ENCODE peak calls at places on chromosomes 5 and 9, in six cellular contexts. N, F, G, Q, R and E are unnamed samples.
A peak's percentile ranks its signal among the peaks of the same experiment; 100 is the strongest.

GRCh38 chr9:134192311-134192950 is 28.1 kb upstream of the RNU6ATAC start:
- DNase-seq in Q (no peak), N (no peak), F (no peak), G (no peak), R (no peak), E (no peak)

GRCh38 chr9:109001275-109001676 is 12.0 kb downstream of the CTNNAL1 start:
- DNase-seq in R (no peak), N (peak; percentile 47), Q (peak; percentile 47), G (peak; percentile 62), F (no peak), E (no peak)

GRCh38 chr9:126532019-126532462 is 81.7 kb upstream of the LMX1B start:
- DNase-seq in G (no peak), F (no peak), N (no peak), Q (no peak), R (no peak), E (no peak)

GRCh38 chr9:438961-439768 is 224.5 kb downstream of the DOCK8 start:
- DNase-seq in N (no peak), F (no peak), Q (no peak), G (no peak), R (no peak), E (peak; percentile 64)

GRCh38 chr5:153520952-153521351 is 30.5 kb downstream of the GRIA1 start:
- DNase-seq in R (no peak), Q (no peak), G (no peak), N (no peak), F (no peak), E (no peak)

GRCh38 chr5:60540855-60541805 is 158.8 kb downstream of the DEPDC1B start:
- DNase-seq in Q (peak; percentile 32), N (no peak), R (no peak), G (no peak), F (peak; percentile 90), E (no peak)

GRCh38 chr5:129110742-129111141 is 16.2 kb downstream of the ISOC1 start:
- DNase-seq in F (no peak), G (no peak), R (no peak), N (no peak), Q (no peak), E (no peak)

GRCh38 chr9:749712-750111 is 91.8 kb upstream of the DMRT1 start:
- DNase-seq in F (no peak), R (no peak), N (no peak), Q (no peak), G (no peak), E (peak; percentile 99)

GRCh38 chr9:19199012-19199411 is 31.5 kb upstream of the DENND4C start:
- DNase-seq in G (no peak), R (no peak), Q (no peak), N (no peak), F (no peak), E (no peak)

GRCh38 chr5:93736284-93736683 is 5.1 kb downstream of the POU5F2 start:
- DNase-seq in N (no peak), G (no peak), F (no peak), R (no peak), Q (no peak), E (no peak)

GRCh38 chr9:16309350-16310271 is 560.9 kb downstream of the BNC2 start:
- DNase-seq in R (no peak), G (no peak), F (no peak), N (no peak), Q (no peak), E (no peak)

GRCh38 chr5:1500411-1501091 is 23.2 kb downstream of the LPCAT1 start:
- DNase-seq in N (no peak), Q (no peak), G (no peak), R (no peak), F (no peak), E (no peak)

GRCh38 chr5:151252762-151253603 is at the start of gene GM2A:
- DNase-seq in F (peak; percentile 98), N (peak; percentile 98), G (peak; percentile 100), R (peak; percentile 99), Q (peak; percentile 99), E (peak; percentile 99)

GRCh38 chr9:136739509-136739908 is 3.2 kb downstream of the LCN10 start:
- DNase-seq in N (no peak), F (no peak), G (no peak), Q (no peak), R (no peak), E (no peak)

GRCh38 chr5:173672891-173673290 is 56.4 kb upstream of the BOD1 start:
- DNase-seq in F (no peak), R (no peak), G (no peak), Q (no peak), N (no peak), E (no peak)

GRCh38 chr9:17134843-17135577 is at the start of gene CNTLN:
- DNase-seq in N (peak; percentile 90), Q (peak; percentile 67), G (peak; percentile 94), F (no peak), R (no peak), E (peak; percentile 97)

GRCh38 chr9:93207326-93207814 is 23.4 kb downstream of the WNK2 start:
- DNase-seq in R (no peak), G (no peak), F (no peak), Q (no peak), N (no peak), E (no peak)

GRCh38 chr5:173327084-173327947 is 898 bp downstream of the STC2 start:
- DNase-seq in N (peak; percentile 45), G (peak; percentile 50), R (peak; percentile 47), F (no peak), Q (no peak), E (peak; percentile 40)

GRCh38 chr9:35538361-35539234 is 48.7 kb downstream of the RUSC2 start:
- DNase-seq in F (no peak), N (no peak), Q (no peak), R (no peak), G (peak; percentile 83), E (peak; percentile 50)

GRCh38 chr5:37722236-37723146 is 117.3 kb downstream of the GDNF start:
- DNase-seq in Q (peak; percentile 73), N (peak; percentile 5), F (peak; percentile 59), G (peak; percentile 14), R (no peak), E (peak; percentile 90)

GRCh38 chr5:149937610-149938009 is 7.0 kb downstream of the PDE6A start:
- DNase-seq in G (peak; percentile 59), Q (no peak), R (no peak), N (no peak), F (no peak), E (no peak)

GRCh38 chr5:94440015-94440414 is 178.4 kb downstream of the KIAA0825 start:
- DNase-seq in R (no peak), F (no peak), Q (no peak), G (no peak), N (no peak), E (no peak)

GRCh38 chr5:180784497-180785097 is 18.0 kb downstream of the MGAT1 start:
- DNase-seq in N (peak; percentile 84), F (no peak), Q (peak; percentile 70), G (peak; percentile 80), R (peak; percentile 56), E (peak; percentile 68)

GRCh38 chr9:19156805-19157204 is 29.5 kb upstream of the PLIN2 start:
- DNase-seq in N (no peak), F (no peak), Q (no peak), R (no peak), G (no peak), E (no peak)

GRCh38 chr9:107504585-107505455 is 15.3 kb upstream of the KLF4 start:
- DNase-seq in R (no peak), Q (peak; percentile 90), G (peak; percentile 87), F (no peak), N (peak; percentile 96), E (peak; percentile 16)

DNA sequence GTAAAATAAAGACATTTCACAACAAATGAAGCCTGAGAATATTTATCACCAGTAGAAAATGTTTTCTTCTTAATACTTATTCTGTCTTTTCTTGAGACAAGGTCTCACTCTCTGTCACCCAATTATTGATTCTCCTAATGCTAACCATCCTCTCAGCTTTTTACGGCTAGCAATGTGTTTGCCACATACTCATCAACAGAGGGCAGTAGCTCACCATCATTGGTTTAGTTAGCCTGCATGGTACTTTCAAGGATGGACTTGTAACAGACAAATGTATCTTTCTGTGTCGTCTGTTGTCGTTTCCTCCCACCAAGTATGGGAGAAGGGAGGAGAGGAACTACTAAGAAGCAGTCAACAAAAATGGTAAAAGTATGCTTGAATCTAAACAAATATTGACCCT is 5.9 kb upstream of the ACO1 start:
- DNase-seq in G (peak; percentile 76), Q (peak; percentile 76), N (peak; percentile 64), F (peak; percentile 40), R (peak; percentile 29), E (peak; percentile 91)
- TF ChIP-seq MYC in G (no peak), Q (no peak), N (no peak), F (no peak), R (no peak), E (peak; percentile 45)

GRCh38 chr5:133996683-133997252 is 8.0 kb downstream of the VDAC1 start:
- DNase-seq in Q (no peak), F (no peak), G (no peak), N (no peak), R (peak; percentile 37), E (peak; percentile 44)
- TF ChIP-seq CTCF in Q (peak; percentile 73), F (peak; percentile 68), G (peak; percentile 57), N (peak; percentile 58), R (peak; percentile 79), E (peak; percentile 82)

DNA sequence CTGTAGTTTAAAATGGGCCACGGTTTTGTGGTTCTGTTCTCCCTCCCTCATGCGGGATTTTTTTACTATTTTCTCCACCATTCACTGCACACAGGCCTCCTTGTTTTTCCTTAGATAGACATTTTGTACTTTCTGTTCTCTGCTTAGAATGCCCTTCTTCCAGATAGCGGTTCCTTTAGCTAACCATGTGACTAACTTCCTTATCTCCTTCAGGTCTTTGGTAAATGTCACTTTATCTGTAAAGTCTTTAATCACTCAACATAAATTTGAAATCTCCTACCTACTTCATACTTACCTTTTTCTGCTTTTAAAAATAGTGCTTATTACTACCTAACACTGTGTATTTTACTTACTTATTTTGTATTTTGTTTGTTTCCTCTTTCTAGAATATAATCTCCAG is 15.0 kb downstream of the FER start:
- DNase-seq in F (no peak), G (no peak), Q (no peak), N (no peak), R (no peak), E (no peak)
- TF ChIP-seq POLR2A in F (no peak), G (no peak), Q (no peak), N (no peak), R (no peak), E (no peak)

DNA sequence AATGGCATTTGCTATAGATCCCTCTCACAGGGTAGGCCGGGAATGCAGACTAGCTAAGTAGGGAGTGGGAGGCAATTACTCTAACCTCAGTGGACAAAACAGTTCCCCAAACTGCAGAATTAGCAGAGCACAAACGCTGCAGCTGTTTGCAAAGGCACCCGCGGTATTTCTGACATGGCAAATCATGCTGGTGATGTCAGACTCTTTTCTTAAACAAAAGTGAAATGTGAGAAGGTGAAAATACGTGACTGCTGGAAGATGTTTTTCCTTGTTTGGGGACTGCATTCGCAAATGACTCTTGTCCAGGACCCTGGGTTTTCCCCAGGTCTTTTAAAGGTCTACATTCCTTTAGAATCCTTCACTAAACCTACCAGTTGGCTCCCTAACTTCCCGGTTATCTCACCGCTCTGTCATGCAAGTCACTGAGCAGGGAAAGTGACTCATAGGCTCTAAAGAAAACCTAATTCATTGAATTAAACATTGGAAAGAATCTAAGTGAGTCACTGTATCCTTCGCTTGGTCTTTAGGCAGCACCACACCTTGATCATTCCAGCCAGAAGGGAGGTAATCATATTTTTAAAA is 91.5 kb upstream of the DNAH5 start:
- DNase-seq in R (no peak), N (peak; percentile 95), F (no peak), G (peak; percentile 96), Q (peak; percentile 73), E (peak; percentile 72)
- TF ChIP-seq MYC in R (no peak), N (peak; percentile 19), F (no peak), G (no peak), Q (no peak), E (no peak)